ENCODE peak calls at places on chromosomes 1 and 21, in ten cellular contexts. One of them, this sample, is unnamed.

GRCh38 chr1:230153655-230154296 is 86.7 kb downstream of the GALNT2 start:
- DNase-seq in NB4: peak; percentile 94
- DNase-seq in M059J: no peak
- DNase-seq in fibroblast of mammary gland: peak; percentile 82
- DNase-seq in kidney: no peak
- DNase-seq in progenitor cell of endocrine pancreas: no peak
- DNase-seq in CD8-positive, alpha-beta T cell: no peak
- DNase-seq in stomach: no peak
- DNase-seq in NCI-H1417: no peak
- DNase-seq in NCI-H446 treated with DMSO at 0.1 percent for 48 hours: no peak
- DNase-seq in this sample: peak; percentile 87

GRCh38 chr1:2213576-2214505 is 14.3 kb upstream of the SKI start:
- DNase-seq in progenitor cell of endocrine pancreas: no peak
- DNase-seq in stomach: no peak
- DNase-seq in NCI-H1417: no peak
- DNase-seq in M059J: no peak
- DNase-seq in CD8-positive, alpha-beta T cell: no peak
- DNase-seq in fibroblast of mammary gland: peak; percentile 82
- DNase-seq in kidney: peak; percentile 93
- DNase-seq in NB4: no peak
- DNase-seq in NCI-H446 treated with DMSO at 0.1 percent for 48 hours: no peak
- DNase-seq in this sample: peak; percentile 93

GRCh38 chr1:216346521-216346920 is 76.7 kb downstream of the USH2A start:
- DNase-seq in NCI-H446 treated with DMSO at 0.1 percent for 48 hours: no peak
- DNase-seq in stomach: no peak
- DNase-seq in NB4: no peak
- DNase-seq in fibroblast of mammary gland: no peak
- DNase-seq in NCI-H1417: no peak
- DNase-seq in kidney: no peak
- DNase-seq in CD8-positive, alpha-beta T cell: no peak
- DNase-seq in progenitor cell of endocrine pancreas: no peak
- DNase-seq in M059J: no peak
- DNase-seq in this sample: no peak

GRCh38 chr21:37525810-37526209 is 159.2 kb downstream of the DYRK1A start:
- DNase-seq in stomach: no peak
- DNase-seq in NCI-H446 treated with DMSO at 0.1 percent for 48 hours: no peak
- DNase-seq in NCI-H1417: no peak
- DNase-seq in progenitor cell of endocrine pancreas: no peak
- DNase-seq in kidney: no peak
- DNase-seq in CD8-positive, alpha-beta T cell: no peak
- DNase-seq in M059J: peak; percentile 36
- DNase-seq in NB4: no peak
- DNase-seq in fibroblast of mammary gland: no peak
- DNase-seq in this sample: peak; percentile 14

GRCh38 chr1:229661897-229662296 is 35.9 kb downstream of the URB2 start:
- DNase-seq in fibroblast of mammary gland: no peak
- DNase-seq in NCI-H446 treated with DMSO at 0.1 percent for 48 hours: no peak
- DNase-seq in progenitor cell of endocrine pancreas: no peak
- DNase-seq in stomach: no peak
- DNase-seq in NB4: no peak
- DNase-seq in M059J: no peak
- DNase-seq in kidney: no peak
- DNase-seq in NCI-H1417: no peak
- DNase-seq in CD8-positive, alpha-beta T cell: no peak
- DNase-seq in this sample: no peak

GRCh38 chr1:111906816-111907215 is 82.7 kb downstream of the KCND3 start:
- DNase-seq in progenitor cell of endocrine pancreas: no peak
- DNase-seq in fibroblast of mammary gland: no peak
- DNase-seq in CD8-positive, alpha-beta T cell: no peak
- DNase-seq in stomach: no peak
- DNase-seq in NB4: no peak
- DNase-seq in NCI-H446 treated with DMSO at 0.1 percent for 48 hours: no peak
- DNase-seq in M059J: no peak
- DNase-seq in NCI-H1417: no peak
- DNase-seq in kidney: no peak
- DNase-seq in this sample: no peak

GRCh38 chr21:32437729-32438128 is 25.2 kb downstream of the EVA1C start:
- DNase-seq in CD8-positive, alpha-beta T cell: no peak
- DNase-seq in NB4: no peak
- DNase-seq in fibroblast of mammary gland: no peak
- DNase-seq in M059J: no peak
- DNase-seq in progenitor cell of endocrine pancreas: no peak
- DNase-seq in NCI-H446 treated with DMSO at 0.1 percent for 48 hours: no peak
- DNase-seq in kidney: no peak
- DNase-seq in NCI-H1417: no peak
- DNase-seq in stomach: no peak
- DNase-seq in this sample: no peak

GRCh38 chr1:55015731-55016620 is 17.2 kb downstream of the BSND start:
- DNase-seq in NB4: no peak
- DNase-seq in progenitor cell of endocrine pancreas: no peak
- DNase-seq in NCI-H446 treated with DMSO at 0.1 percent for 48 hours: no peak
- DNase-seq in M059J: no peak
- DNase-seq in stomach: no peak
- DNase-seq in CD8-positive, alpha-beta T cell: no peak
- DNase-seq in kidney: no peak
- DNase-seq in NCI-H1417: no peak
- DNase-seq in fibroblast of mammary gland: peak; percentile 42
- DNase-seq in this sample: no peak

GRCh38 chr1:240831191-240831631 is 219.3 kb upstream of the GREM2 start:
- DNase-seq in progenitor cell of endocrine pancreas: no peak
- DNase-seq in CD8-positive, alpha-beta T cell: no peak
- DNase-seq in fibroblast of mammary gland: peak; percentile 82
- DNase-seq in NCI-H1417: no peak
- DNase-seq in stomach: no peak
- DNase-seq in NB4: no peak
- DNase-seq in M059J: peak; percentile 89
- DNase-seq in NCI-H446 treated with DMSO at 0.1 percent for 48 hours: no peak
- DNase-seq in kidney: no peak
- DNase-seq in this sample: peak; percentile 92

GRCh38 chr1:195981448-195982139 is 626.6 kb downstream of the KCNT2 start:
- DNase-seq in stomach: no peak
- DNase-seq in NB4: no peak
- DNase-seq in NCI-H446 treated with DMSO at 0.1 percent for 48 hours: no peak
- DNase-seq in kidney: no peak
- DNase-seq in NCI-H1417: no peak
- DNase-seq in fibroblast of mammary gland: peak; percentile 5
- DNase-seq in CD8-positive, alpha-beta T cell: no peak
- DNase-seq in progenitor cell of endocrine pancreas: no peak
- DNase-seq in M059J: peak; percentile 7
- DNase-seq in this sample: peak; percentile 34

GRCh38 chr1:30668546-30669327 is 54.6 kb downstream of the MATN1 start:
- DNase-seq in CD8-positive, alpha-beta T cell: no peak
- DNase-seq in fibroblast of mammary gland: peak; percentile 72
- DNase-seq in NCI-H446 treated with DMSO at 0.1 percent for 48 hours: no peak
- DNase-seq in kidney: peak; percentile 43
- DNase-seq in NB4: no peak
- DNase-seq in progenitor cell of endocrine pancreas: no peak
- DNase-seq in stomach: no peak
- DNase-seq in M059J: peak; percentile 59
- DNase-seq in NCI-H1417: no peak
- DNase-seq in this sample: peak; percentile 39

GRCh38 chr1:112939810-112940209 is 16.2 kb downstream of the SLC16A1 start:
- DNase-seq in NCI-H1417: no peak
- DNase-seq in stomach: no peak
- DNase-seq in M059J: no peak
- DNase-seq in fibroblast of mammary gland: no peak
- DNase-seq in progenitor cell of endocrine pancreas: no peak
- DNase-seq in NB4: no peak
- DNase-seq in NCI-H446 treated with DMSO at 0.1 percent for 48 hours: no peak
- DNase-seq in kidney: no peak
- DNase-seq in CD8-positive, alpha-beta T cell: no peak
- DNase-seq in this sample: no peak

This sample was measured in fibroblast of the aortic adventitia.